ENCODE peak calls at places on chromosomes 7 and 10, in seven cellular contexts. One of them, this sample, is unnamed.

GRCh38 chr10:98259606-98260319 is 8.2 kb downstream of the LOXL4 start:
- DNase-seq in colonic mucosa: no peak
- DNase-seq in HFFc6: no peak
- DNase-seq in uterus: no peak
- DNase-seq in lower leg skin: peak
- DNase-seq in prostate gland: peak
- DNase-seq in CD8-positive, alpha-beta T cell: no peak
- DNase-seq in this sample: no peak

GRCh38 chr10:132371641-132372081 is 25.3 kb upstream of the PWWP2B start:
- DNase-seq in colonic mucosa: no peak
- DNase-seq in HFFc6: no peak
- DNase-seq in uterus: no peak
- DNase-seq in lower leg skin: no peak
- DNase-seq in prostate gland: no peak
- DNase-seq in CD8-positive, alpha-beta T cell: no peak
- DNase-seq in this sample: no peak

GRCh38 chr7:23062452-23062851 is 43.1 kb upstream of the KLHL7 start:
- DNase-seq in colonic mucosa: no peak
- DNase-seq in HFFc6: no peak
- DNase-seq in uterus: peak
- DNase-seq in lower leg skin: no peak
- DNase-seq in prostate gland: no peak
- DNase-seq in CD8-positive, alpha-beta T cell: no peak
- DNase-seq in this sample: no peak

GRCh38 chr7:33645096-33645495 is 260.2 kb upstream of the BMPER start:
- DNase-seq in colonic mucosa: no peak
- DNase-seq in HFFc6: no peak
- DNase-seq in uterus: no peak
- DNase-seq in lower leg skin: no peak
- DNase-seq in prostate gland: no peak
- DNase-seq in CD8-positive, alpha-beta T cell: no peak
- DNase-seq in this sample: no peak

GRCh38 chr10:93947055-93947454 is 46.7 kb upstream of the PLCE1 start:
- DNase-seq in colonic mucosa: no peak
- DNase-seq in HFFc6: no peak
- DNase-seq in uterus: no peak
- DNase-seq in lower leg skin: no peak
- DNase-seq in prostate gland: no peak
- DNase-seq in CD8-positive, alpha-beta T cell: no peak
- DNase-seq in this sample: no peak

GRCh38 chr10:13139150-13139549 is 22.2 kb upstream of the MCM10 start:
- DNase-seq in colonic mucosa: no peak
- DNase-seq in HFFc6: no peak
- DNase-seq in uterus: no peak
- DNase-seq in lower leg skin: no peak
- DNase-seq in prostate gland: no peak
- DNase-seq in CD8-positive, alpha-beta T cell: no peak
- DNase-seq in this sample: no peak

GRCh38 chr7:23418046-23418445 is 52.2 kb downstream of the IGF2BP3 start:
- DNase-seq in colonic mucosa: no peak
- DNase-seq in HFFc6: peak
- DNase-seq in uterus: no peak
- DNase-seq in lower leg skin: no peak
- DNase-seq in prostate gland: no peak
- DNase-seq in CD8-positive, alpha-beta T cell: no peak
- DNase-seq in this sample: no peak

GRCh38 chr7:72337822-72338167 is 74.3 kb downstream of the CALN1 start:
- DNase-seq in colonic mucosa: no peak
- DNase-seq in HFFc6: no peak
- DNase-seq in uterus: no peak
- DNase-seq in lower leg skin: no peak
- DNase-seq in prostate gland: no peak
- DNase-seq in CD8-positive, alpha-beta T cell: no peak
- DNase-seq in this sample: no peak

GRCh38 chr10:93030409-93030808 is 30.2 kb upstream of the CYP26C1 start:
- DNase-seq in colonic mucosa: no peak
- DNase-seq in HFFc6: peak
- DNase-seq in uterus: no peak
- DNase-seq in lower leg skin: no peak
- DNase-seq in prostate gland: no peak
- DNase-seq in CD8-positive, alpha-beta T cell: no peak
- DNase-seq in this sample: no peak

GRCh38 chr10:11344081-11344480 is 267.4 kb downstream of the USP6NL start:
- DNase-seq in colonic mucosa: no peak
- DNase-seq in HFFc6: no peak
- DNase-seq in uterus: no peak
- DNase-seq in lower leg skin: no peak
- DNase-seq in prostate gland: no peak
- DNase-seq in CD8-positive, alpha-beta T cell: no peak
- DNase-seq in this sample: no peak

GRCh38 chr10:11341253-11341652 is 270.2 kb downstream of the USP6NL start:
- DNase-seq in colonic mucosa: no peak
- DNase-seq in HFFc6: no peak
- DNase-seq in uterus: no peak
- DNase-seq in lower leg skin: no peak
- DNase-seq in prostate gland: no peak
- DNase-seq in CD8-positive, alpha-beta T cell: no peak
- DNase-seq in this sample: no peak

GRCh38 chr10:11339660-11340059 is 271.8 kb downstream of the USP6NL start:
- DNase-seq in colonic mucosa: no peak
- DNase-seq in HFFc6: no peak
- DNase-seq in uterus: no peak
- DNase-seq in lower leg skin: no peak
- DNase-seq in prostate gland: no peak
- DNase-seq in CD8-positive, alpha-beta T cell: no peak
- DNase-seq in this sample: no peak

GRCh38 chr10:11344550-11344949 is 266.9 kb downstream of the USP6NL start:
- DNase-seq in colonic mucosa: no peak
- DNase-seq in HFFc6: no peak
- DNase-seq in uterus: no peak
- DNase-seq in lower leg skin: no peak
- DNase-seq in prostate gland: no peak
- DNase-seq in CD8-positive, alpha-beta T cell: no peak
- DNase-seq in this sample: no peak

DNA sequence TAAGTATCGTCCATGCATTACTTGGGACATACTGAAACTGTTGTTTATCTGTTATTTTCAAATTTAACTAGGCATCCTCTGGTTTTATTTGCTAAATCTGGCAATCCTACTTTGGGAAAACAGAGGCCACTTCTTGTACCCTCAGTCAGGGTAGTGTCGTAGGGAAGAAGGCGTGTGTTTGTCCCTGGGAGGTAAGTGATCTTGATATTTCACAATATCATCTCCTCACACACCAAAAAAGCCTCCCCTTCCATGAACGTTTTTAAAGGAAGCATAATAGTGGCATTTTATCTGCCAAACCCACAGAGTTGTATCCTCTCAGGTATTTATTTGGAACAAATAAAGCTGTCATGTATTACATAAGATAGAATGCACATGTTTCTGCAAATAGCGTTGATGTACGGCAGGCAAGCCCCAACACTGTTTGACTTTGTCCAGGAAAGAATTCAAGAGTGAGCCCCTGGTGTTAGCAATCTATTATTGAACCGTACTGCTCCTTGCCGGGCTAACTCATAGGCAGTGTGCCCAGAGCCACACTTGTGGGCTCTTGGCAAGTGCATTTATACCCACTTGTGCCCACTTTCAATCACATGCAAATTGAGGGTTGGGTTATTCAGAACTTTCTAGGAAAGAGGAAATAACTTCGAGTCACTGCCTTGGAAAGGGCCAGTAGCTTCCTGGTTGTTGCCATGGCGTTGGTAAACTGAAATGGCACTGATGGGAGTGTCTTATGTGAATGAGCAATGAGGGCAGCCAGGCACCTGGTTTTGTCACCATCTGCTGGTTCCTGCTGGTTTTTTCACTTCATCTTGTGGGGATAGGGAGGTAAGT is 266.0 kb downstream of the USP6NL start:
- DNase-seq in colonic mucosa: peak
- DNase-seq in HFFc6: no peak
- DNase-seq in uterus: no peak
- DNase-seq in lower leg skin: peak
- DNase-seq in prostate gland: peak
- DNase-seq in CD8-positive, alpha-beta T cell: no peak
- DNase-seq in this sample: no peak
- TF ChIP-seq CTCF in colonic mucosa: no peak
- TF ChIP-seq CTCF in HFFc6: no peak
- TF ChIP-seq CTCF in uterus: no peak
- TF ChIP-seq CTCF in lower leg skin: no peak
- TF ChIP-seq CTCF in prostate gland: no peak
- TF ChIP-seq CTCF in CD8-positive, alpha-beta T cell: no peak
- TF ChIP-seq CTCF in this sample: no peak

GRCh38 chr7:128860158-128861073 is 2.2 kb upstream of the ATP6V1F start:
- DNase-seq in colonic mucosa: peak
- DNase-seq in HFFc6: peak
- DNase-seq in uterus: no peak
- DNase-seq in lower leg skin: no peak
- DNase-seq in prostate gland: no peak
- DNase-seq in CD8-positive, alpha-beta T cell: no peak
- DNase-seq in this sample: no peak

GRCh38 chr7:128861957-128862570 is 592 bp upstream of the ATP6V1F start:
- DNase-seq in colonic mucosa: no peak
- DNase-seq in HFFc6: no peak
- DNase-seq in uterus: no peak
- DNase-seq in lower leg skin: no peak
- DNase-seq in prostate gland: no peak
- DNase-seq in CD8-positive, alpha-beta T cell: no peak
- DNase-seq in this sample: no peak

GRCh38 chr7:128865303-128865702 is 2.6 kb downstream of the ATP6V1F start:
- DNase-seq in colonic mucosa: no peak
- DNase-seq in HFFc6: no peak
- DNase-seq in uterus: no peak
- DNase-seq in lower leg skin: no peak
- DNase-seq in prostate gland: no peak
- DNase-seq in CD8-positive, alpha-beta T cell: no peak
- DNase-seq in this sample: no peak

GRCh38 chr7:128863433-128863989 is 855 bp downstream of the ATP6V1F start:
- DNase-seq in colonic mucosa: peak
- DNase-seq in HFFc6: peak
- DNase-seq in uterus: peak
- DNase-seq in lower leg skin: no peak
- DNase-seq in prostate gland: peak
- DNase-seq in CD8-positive, alpha-beta T cell: peak
- DNase-seq in this sample: peak

DNA sequence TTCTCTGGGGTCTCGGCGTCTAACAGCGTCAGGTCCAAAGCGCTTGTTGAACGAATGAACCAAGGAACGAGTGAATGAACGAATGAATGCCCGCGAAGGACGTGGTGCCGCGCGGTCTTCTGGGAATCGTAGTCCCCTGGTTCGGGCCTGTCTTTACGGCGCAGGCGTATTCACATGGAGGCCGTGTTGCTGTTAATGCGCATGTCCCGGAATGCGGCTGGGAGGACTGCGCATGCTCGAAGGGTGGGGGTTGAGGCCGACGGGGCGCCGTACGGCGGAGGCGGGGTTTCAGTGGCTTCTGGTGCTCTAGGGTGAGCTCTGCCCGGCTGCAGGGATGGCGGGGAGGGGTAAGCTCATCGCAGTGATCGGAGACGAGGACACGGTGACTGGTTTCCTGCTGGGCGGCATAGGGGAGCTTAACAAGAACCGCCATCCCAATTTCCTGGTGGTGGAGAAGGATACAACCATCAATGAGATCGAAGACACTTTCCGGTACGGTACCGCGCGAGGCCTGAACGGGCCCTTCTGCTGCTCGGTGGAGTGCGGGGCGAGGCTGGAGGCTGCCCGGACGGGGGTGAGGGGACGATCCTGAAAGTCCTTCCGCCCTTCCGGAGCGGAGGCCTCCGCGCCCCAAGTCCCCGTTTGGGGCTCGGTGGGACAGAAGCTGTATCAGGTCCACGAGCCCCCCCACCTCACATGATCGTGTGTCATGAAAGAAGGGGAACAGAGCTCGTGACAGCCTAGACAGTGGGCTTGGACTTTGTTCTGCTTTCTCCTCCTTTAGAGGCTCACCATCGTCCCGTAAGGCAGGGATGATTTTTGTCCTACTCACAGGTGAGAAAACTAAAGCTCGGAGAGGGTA is at the start of gene ATP6V1F:
- DNase-seq in colonic mucosa: peak
- DNase-seq in HFFc6: peak
- DNase-seq in uterus: peak
- DNase-seq in lower leg skin: peak
- DNase-seq in prostate gland: peak
- DNase-seq in CD8-positive, alpha-beta T cell: peak
- DNase-seq in this sample: peak
- TF ChIP-seq CTCF in colonic mucosa: no peak
- TF ChIP-seq CTCF in HFFc6: no peak
- TF ChIP-seq CTCF in uterus: peak
- TF ChIP-seq CTCF in lower leg skin: no peak
- TF ChIP-seq CTCF in prostate gland: no peak
- TF ChIP-seq CTCF in CD8-positive, alpha-beta T cell: no peak
- TF ChIP-seq CTCF in this sample: no peak

GRCh38 chr10:95201736-95202135 is 7.7 kb downstream of the ACSM6 start:
- DNase-seq in colonic mucosa: no peak
- DNase-seq in HFFc6: peak
- DNase-seq in uterus: no peak
- DNase-seq in lower leg skin: no peak
- DNase-seq in prostate gland: no peak
- DNase-seq in CD8-positive, alpha-beta T cell: no peak
- DNase-seq in this sample: no peak
- TF ChIP-seq CTCF in colonic mucosa: no peak
- TF ChIP-seq CTCF in HFFc6: peak
- TF ChIP-seq CTCF in uterus: no peak
- TF ChIP-seq CTCF in lower leg skin: no peak
- TF ChIP-seq CTCF in prostate gland: no peak
- TF ChIP-seq CTCF in CD8-positive, alpha-beta T cell: no peak
- TF ChIP-seq CTCF in this sample: no peak

GRCh38 chr10:115968236-115968635 is 304.8 kb downstream of the GFRA1 start:
- DNase-seq in colonic mucosa: no peak
- DNase-seq in HFFc6: no peak
- DNase-seq in uterus: no peak
- DNase-seq in lower leg skin: no peak
- DNase-seq in prostate gland: no peak
- DNase-seq in CD8-positive, alpha-beta T cell: no peak
- DNase-seq in this sample: no peak
- TF ChIP-seq CTCF in colonic mucosa: no peak
- TF ChIP-seq CTCF in HFFc6: no peak
- TF ChIP-seq CTCF in uterus: no peak
- TF ChIP-seq CTCF in lower leg skin: no peak
- TF ChIP-seq CTCF in prostate gland: no peak
- TF ChIP-seq CTCF in CD8-positive, alpha-beta T cell: no peak
- TF ChIP-seq CTCF in this sample: no peak

DNA sequence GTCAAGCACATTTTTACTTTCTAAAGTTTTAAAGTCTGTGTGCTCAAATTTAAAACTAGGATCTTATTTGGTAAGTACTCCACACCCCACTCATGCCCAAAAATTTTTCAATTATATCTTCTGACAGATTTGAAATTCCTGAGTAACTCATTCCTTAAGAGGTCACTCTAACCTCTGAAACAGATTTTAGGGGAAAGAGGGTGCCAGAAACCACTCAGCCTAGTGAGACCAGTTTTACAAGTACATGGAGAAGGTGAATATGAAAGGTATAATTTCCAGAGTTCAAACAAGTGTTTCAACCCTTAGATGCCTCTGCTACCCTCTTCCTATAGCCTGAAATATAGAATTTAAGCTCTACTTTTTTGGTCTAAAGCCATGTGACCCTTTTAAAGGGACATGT is 79.2 kb downstream of the C7orf25 start:
- DNase-seq in colonic mucosa: no peak
- DNase-seq in HFFc6: no peak
- DNase-seq in uterus: no peak
- DNase-seq in lower leg skin: no peak
- DNase-seq in prostate gland: no peak
- DNase-seq in CD8-positive, alpha-beta T cell: no peak
- DNase-seq in this sample: no peak
- TF ChIP-seq CTCF in colonic mucosa: no peak
- TF ChIP-seq CTCF in HFFc6: no peak
- TF ChIP-seq CTCF in uterus: no peak
- TF ChIP-seq CTCF in lower leg skin: no peak
- TF ChIP-seq CTCF in prostate gland: no peak
- TF ChIP-seq CTCF in CD8-positive, alpha-beta T cell: no peak
- TF ChIP-seq CTCF in this sample: no peak

GRCh38 chr7:142689439-142690168 is 59.7 kb upstream of the PRSS1 start:
- DNase-seq in colonic mucosa: no peak
- DNase-seq in HFFc6: no peak
- DNase-seq in uterus: no peak
- DNase-seq in lower leg skin: no peak
- DNase-seq in prostate gland: no peak
- DNase-seq in CD8-positive, alpha-beta T cell: no peak
- DNase-seq in this sample: no peak
- TF ChIP-seq CTCF in colonic mucosa: no peak
- TF ChIP-seq CTCF in HFFc6: peak
- TF ChIP-seq CTCF in uterus: no peak
- TF ChIP-seq CTCF in lower leg skin: no peak
- TF ChIP-seq CTCF in prostate gland: no peak
- TF ChIP-seq CTCF in CD8-positive, alpha-beta T cell: no peak
- TF ChIP-seq CTCF in this sample: no peak